ENCODE peak calls at places on chromosomes 16 and 17, in nine cellular contexts. One of them, this sample, is unnamed. For H3K4me1, the result is how much of the 10 kb centered on the place peaks cover.

GRCh38 chr16:49504626-49505025 is 131.0 kb downstream of the C16orf78 start:
- DNase-seq in neuronal stem cell: no peak
- DNase-seq in uterus: no peak
- DNase-seq in Caco-2: no peak
- DNase-seq in cardiac muscle cell: no peak
- DNase-seq in hepatocyte: no peak
- DNase-seq in IMR-90: no peak
- DNase-seq in GM12878: no peak
- DNase-seq in HCT116: no peak
- DNase-seq in this sample: no peak

GRCh38 chr16:28012031-28012445 is 51.5 kb downstream of the GSG1L start:
- DNase-seq in IMR-90: peak
- DNase-seq in hepatocyte: no peak
- DNase-seq in neuronal stem cell: no peak
- DNase-seq in Caco-2: no peak
- DNase-seq in HCT116: no peak
- DNase-seq in cardiac muscle cell: peak
- DNase-seq in uterus: no peak
- DNase-seq in GM12878: no peak
- DNase-seq in this sample: no peak

GRCh38 chr17:66841744-66842143 is 6.8 kb downstream of the CACNG5 start:
- DNase-seq in HCT116: no peak
- DNase-seq in Caco-2: no peak
- DNase-seq in hepatocyte: no peak
- DNase-seq in neuronal stem cell: no peak
- DNase-seq in uterus: no peak
- DNase-seq in GM12878: no peak
- DNase-seq in cardiac muscle cell: no peak
- DNase-seq in IMR-90: no peak
- DNase-seq in this sample: no peak

GRCh38 chr16:73196670-73197069 is 148.7 kb upstream of the ZFHX3 start:
- DNase-seq in GM12878: peak
- DNase-seq in Caco-2: peak
- DNase-seq in hepatocyte: peak
- DNase-seq in HCT116: peak
- DNase-seq in neuronal stem cell: peak
- DNase-seq in cardiac muscle cell: peak
- DNase-seq in uterus: peak
- DNase-seq in IMR-90: peak
- DNase-seq in this sample: no peak

GRCh38 chr17:3712811-3713463 is 10.8 kb upstream of the HASPIN start:
- DNase-seq in uterus: no peak
- DNase-seq in neuronal stem cell: no peak
- DNase-seq in IMR-90: no peak
- DNase-seq in Caco-2: no peak
- DNase-seq in hepatocyte: no peak
- DNase-seq in cardiac muscle cell: no peak
- DNase-seq in HCT116: no peak
- DNase-seq in GM12878: peak
- DNase-seq in this sample: no peak

GRCh38 chr17:2709173-2709661 is 2.3 kb downstream of the CLUH start:
- DNase-seq in GM12878: peak
- DNase-seq in cardiac muscle cell: no peak
- DNase-seq in IMR-90: no peak
- DNase-seq in Caco-2: no peak
- DNase-seq in neuronal stem cell: no peak
- DNase-seq in hepatocyte: peak
- DNase-seq in uterus: no peak
- DNase-seq in HCT116: no peak
- DNase-seq in this sample: no peak

GRCh38 chr16:4293822-4294457 is 21.1 kb upstream of the TFAP4 start:
- DNase-seq in Caco-2: no peak
- DNase-seq in hepatocyte: peak
- DNase-seq in neuronal stem cell: no peak
- DNase-seq in cardiac muscle cell: peak
- DNase-seq in HCT116: no peak
- DNase-seq in uterus: peak
- DNase-seq in IMR-90: peak
- DNase-seq in GM12878: no peak
- DNase-seq in this sample: no peak

GRCh38 chr17:10114931-10115535 is 83.4 kb downstream of the GAS7 start:
- DNase-seq in GM12878: peak
- DNase-seq in HCT116: no peak
- DNase-seq in hepatocyte: peak
- DNase-seq in IMR-90: peak
- DNase-seq in neuronal stem cell: no peak
- DNase-seq in uterus: peak
- DNase-seq in Caco-2: no peak
- DNase-seq in cardiac muscle cell: peak
- DNase-seq in this sample: peak

GRCh38 chr16:74896389-74897370 is 88.2 kb downstream of the WDR59 start:
- DNase-seq in Caco-2: no peak
- DNase-seq in GM12878: no peak
- DNase-seq in uterus: no peak
- DNase-seq in HCT116: peak
- DNase-seq in neuronal stem cell: no peak
- DNase-seq in cardiac muscle cell: peak
- DNase-seq in IMR-90: peak
- DNase-seq in hepatocyte: no peak
- DNase-seq in this sample: no peak

GRCh38 chr17:48610282-48611211 is at the start of gene HOXB7:
- DNase-seq in HCT116: no peak
- DNase-seq in GM12878: no peak
- DNase-seq in Caco-2: peak
- DNase-seq in hepatocyte: peak
- DNase-seq in IMR-90: peak
- DNase-seq in uterus: no peak
- DNase-seq in cardiac muscle cell: no peak
- DNase-seq in neuronal stem cell: no peak
- DNase-seq in this sample: no peak

GRCh38 chr17:57086069-57086930 is 1.3 kb downstream of the AKAP1 start:
- DNase-seq in hepatocyte: peak
- DNase-seq in uterus: no peak
- DNase-seq in cardiac muscle cell: no peak
- DNase-seq in HCT116: no peak
- DNase-seq in Caco-2: peak
- DNase-seq in IMR-90: peak
- DNase-seq in neuronal stem cell: peak
- DNase-seq in GM12878: no peak
- DNase-seq in this sample: no peak

GRCh38 chr17:40450175-40450574 is 6.9 kb downstream of the IGFBP4 start:
- DNase-seq in hepatocyte: peak
- DNase-seq in cardiac muscle cell: no peak
- DNase-seq in IMR-90: peak
- DNase-seq in neuronal stem cell: no peak
- DNase-seq in Caco-2: peak
- DNase-seq in GM12878: no peak
- DNase-seq in uterus: peak
- DNase-seq in HCT116: peak
- DNase-seq in this sample: no peak

GRCh38 chr17:69967910-69968411 is 107.1 kb upstream of the KCNJ16 start:
- DNase-seq in IMR-90: peak
- DNase-seq in HCT116: no peak
- DNase-seq in neuronal stem cell: no peak
- DNase-seq in GM12878: no peak
- DNase-seq in hepatocyte: no peak
- DNase-seq in uterus: no peak
- DNase-seq in cardiac muscle cell: peak
- DNase-seq in Caco-2: no peak
- DNase-seq in this sample: no peak

GRCh38 chr17:59845595-59846390 is 47.0 kb downstream of the TUBD1 start:
- DNase-seq in hepatocyte: peak
- DNase-seq in cardiac muscle cell: peak
- DNase-seq in IMR-90: peak
- DNase-seq in Caco-2: peak
- DNase-seq in HCT116: peak
- DNase-seq in GM12878: no peak
- DNase-seq in neuronal stem cell: no peak
- DNase-seq in uterus: no peak
- DNase-seq in this sample: no peak

GRCh38 chr17:59851431-59852375 is 41.0 kb downstream of the TUBD1 start:
- DNase-seq in neuronal stem cell: no peak
- DNase-seq in HCT116: no peak
- DNase-seq in IMR-90: peak
- DNase-seq in GM12878: no peak
- DNase-seq in Caco-2: peak
- DNase-seq in cardiac muscle cell: peak
- DNase-seq in uterus: peak
- DNase-seq in hepatocyte: peak
- DNase-seq in this sample: no peak

GRCh38 chr17:59848385-59848668 is 44.4 kb downstream of the TUBD1 start:
- DNase-seq in IMR-90: no peak
- DNase-seq in neuronal stem cell: no peak
- DNase-seq in uterus: no peak
- DNase-seq in hepatocyte: no peak
- DNase-seq in GM12878: no peak
- DNase-seq in Caco-2: peak
- DNase-seq in HCT116: no peak
- DNase-seq in cardiac muscle cell: no peak
- DNase-seq in this sample: no peak

GRCh38 chr17:59846391-59847165 is 46.2 kb downstream of the TUBD1 start:
- DNase-seq in neuronal stem cell: no peak
- DNase-seq in hepatocyte: peak
- DNase-seq in HCT116: peak
- DNase-seq in cardiac muscle cell: peak
- DNase-seq in GM12878: peak
- DNase-seq in IMR-90: peak
- DNase-seq in uterus: peak
- DNase-seq in Caco-2: peak
- DNase-seq in this sample: no peak

GRCh38 chr17:59848778-59849177 is 44.0 kb downstream of the TUBD1 start:
- DNase-seq in neuronal stem cell: no peak
- DNase-seq in uterus: peak
- DNase-seq in IMR-90: peak
- DNase-seq in cardiac muscle cell: peak
- DNase-seq in HCT116: no peak
- DNase-seq in hepatocyte: peak
- DNase-seq in GM12878: no peak
- DNase-seq in Caco-2: peak
- DNase-seq in this sample: no peak
- H3K4me3 ChIP-seq in neuronal stem cell: no peak
- H3K4me3 ChIP-seq in uterus: no peak
- H3K4me3 ChIP-seq in IMR-90: no peak
- H3K4me3 ChIP-seq in cardiac muscle cell: no peak
- H3K4me3 ChIP-seq in HCT116: no peak
- H3K4me3 ChIP-seq in hepatocyte: no peak
- H3K4me3 ChIP-seq in GM12878: no peak
- H3K4me3 ChIP-seq in Caco-2: no peak
- H3K4me3 ChIP-seq in this sample: no peak

DNA sequence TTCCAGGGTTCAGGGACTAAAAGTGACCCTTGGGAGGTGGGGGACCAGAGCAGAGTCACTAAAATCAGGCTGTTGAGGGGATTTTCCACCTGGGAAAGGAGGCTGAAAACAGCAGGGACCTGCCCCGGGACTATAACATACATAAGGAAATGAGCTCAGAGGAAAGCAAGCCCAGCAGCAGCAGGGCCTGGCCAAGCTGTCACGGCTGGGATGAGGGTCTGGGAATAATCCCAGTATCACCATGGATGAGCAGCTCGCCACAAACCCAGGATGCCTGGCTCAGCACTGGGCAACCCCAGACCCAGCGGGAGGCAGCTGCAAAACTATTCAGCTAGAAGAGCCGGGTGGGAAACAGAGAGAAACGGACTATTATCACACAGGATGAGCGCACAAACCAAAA is 72.4 kb downstream of the RPH3AL start:
- DNase-seq in Caco-2: peak
- DNase-seq in uterus: peak
- DNase-seq in GM12878: no peak
- DNase-seq in cardiac muscle cell: no peak
- DNase-seq in hepatocyte: no peak
- DNase-seq in IMR-90: no peak
- DNase-seq in HCT116: no peak
- DNase-seq in neuronal stem cell: no peak
- DNase-seq in this sample: no peak
- H3K4me1 ChIP-seq in Caco-2: under half
- H3K4me1 ChIP-seq in uterus: under half
- H3K4me1 ChIP-seq in GM12878: under half
- H3K4me1 ChIP-seq in cardiac muscle cell: under half
- H3K4me1 ChIP-seq in hepatocyte: under half
- H3K4me1 ChIP-seq in IMR-90: under half
- H3K4me1 ChIP-seq in HCT116: under half
- H3K4me1 ChIP-seq in neuronal stem cell: under half
- H3K4me1 ChIP-seq in this sample: under half

DNA sequence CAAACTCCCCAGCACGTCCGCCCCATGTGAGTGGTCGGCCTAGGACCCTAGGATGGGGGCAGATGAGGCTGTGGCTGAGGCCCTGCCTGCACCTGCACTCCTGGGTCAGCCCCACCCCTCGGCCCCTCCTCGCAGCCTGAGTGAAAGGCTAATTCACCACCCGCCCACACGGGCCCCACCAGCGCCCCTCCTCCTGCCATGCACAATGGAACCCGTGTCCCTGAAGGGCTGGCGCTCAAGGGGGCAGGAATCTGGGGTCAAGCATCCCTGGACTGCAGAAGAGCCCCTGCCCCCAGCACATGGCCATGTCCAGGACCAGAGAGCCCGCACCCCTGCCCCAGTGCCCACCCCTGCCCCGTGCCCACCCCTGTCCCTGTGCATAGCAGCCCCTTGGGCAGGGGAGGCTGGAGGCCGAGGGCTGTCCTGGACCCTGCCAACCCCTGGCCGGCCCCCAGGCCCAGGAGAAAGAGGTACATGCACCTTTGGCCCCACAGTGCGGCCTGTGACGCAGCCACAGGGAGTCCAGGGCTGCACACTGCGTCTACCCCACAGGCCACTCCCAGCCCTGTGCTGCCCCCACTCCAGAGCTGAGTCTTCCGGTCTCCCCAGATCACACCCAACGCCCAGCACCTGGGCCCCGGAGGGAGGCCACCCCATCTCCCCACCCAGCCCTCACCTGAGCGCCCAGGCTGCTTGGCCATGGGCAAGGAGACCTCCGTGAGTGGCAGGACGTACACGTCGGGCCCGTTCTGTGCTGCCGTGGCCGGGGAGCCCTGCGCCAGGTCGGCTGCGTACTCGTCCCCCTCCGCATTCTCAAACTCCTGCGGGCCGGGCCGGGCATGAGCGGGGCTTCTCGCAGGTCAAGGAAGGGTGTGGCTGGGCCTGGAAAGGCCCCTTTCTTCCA is 34.7 kb upstream of the PVALEF start:
- DNase-seq in hepatocyte: no peak
- DNase-seq in neuronal stem cell: peak
- DNase-seq in GM12878: no peak
- DNase-seq in cardiac muscle cell: no peak
- DNase-seq in Caco-2: peak
- DNase-seq in uterus: no peak
- DNase-seq in IMR-90: no peak
- DNase-seq in HCT116: no peak
- DNase-seq in this sample: no peak
- H3K4me3 ChIP-seq in hepatocyte: no peak
- H3K4me3 ChIP-seq in neuronal stem cell: no peak
- H3K4me3 ChIP-seq in GM12878: no peak
- H3K4me3 ChIP-seq in cardiac muscle cell: no peak
- H3K4me3 ChIP-seq in Caco-2: peak
- H3K4me3 ChIP-seq in uterus: no peak
- H3K4me3 ChIP-seq in IMR-90: no peak
- H3K4me3 ChIP-seq in HCT116: no peak
- H3K4me3 ChIP-seq in this sample: no peak

DNA sequence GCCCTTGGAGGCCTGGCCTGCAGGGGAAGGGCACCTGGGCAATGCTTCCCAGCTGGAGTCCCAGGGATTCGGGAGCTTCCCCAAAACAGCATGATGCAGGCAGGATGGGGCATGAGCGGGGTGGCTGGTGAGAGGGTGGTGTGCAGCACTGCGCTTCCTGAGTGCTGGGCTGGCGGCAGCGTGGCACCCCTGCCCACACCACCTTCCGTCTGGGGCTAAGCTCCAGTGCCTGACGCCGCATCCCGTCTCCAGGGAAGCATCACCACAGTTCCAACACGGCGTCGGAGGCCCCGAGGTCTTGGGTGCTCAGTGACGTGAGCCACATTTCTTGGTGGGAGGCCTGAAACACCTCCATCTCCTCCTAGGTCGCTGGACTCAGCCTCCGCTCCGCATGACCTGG is 13.8 kb upstream of the MTSS2 start:
- DNase-seq in neuronal stem cell: no peak
- DNase-seq in HCT116: no peak
- DNase-seq in cardiac muscle cell: no peak
- DNase-seq in IMR-90: no peak
- DNase-seq in Caco-2: no peak
- DNase-seq in uterus: no peak
- DNase-seq in hepatocyte: no peak
- DNase-seq in GM12878: no peak
- DNase-seq in this sample: no peak
- H3K4me1 ChIP-seq in neuronal stem cell: under half
- H3K4me1 ChIP-seq in HCT116: under half
- H3K4me1 ChIP-seq in cardiac muscle cell: half or more
- H3K4me1 ChIP-seq in IMR-90: under half
- H3K4me1 ChIP-seq in Caco-2: under half
- H3K4me1 ChIP-seq in uterus: under half
- H3K4me1 ChIP-seq in hepatocyte: under half
- H3K4me1 ChIP-seq in GM12878: under half
- H3K4me1 ChIP-seq in this sample: half or more